ENCODE peak calls at places on chromosomes 11 and 22, in ten cellular contexts. One of them, this sample, is unnamed.

GRCh38 chr11:86292912-86293606 is 9.0 kb upstream of the HIKESHI start:
- DNase-seq in astrocyte of the spinal cord: no peak
- DNase-seq in naive thymus-derived CD8-positive, alpha-beta T cell: no peak
- DNase-seq in caudate nucleus: no peak
- DNase-seq in GM12892: no peak
- DNase-seq in NCI-H1105: no peak
- DNase-seq in breast epithelium: no peak
- DNase-seq in EL: no peak
- DNase-seq in AML-193: no peak
- DNase-seq in MCF 10A: no peak
- DNase-seq in this sample: no peak

GRCh38 chr11:21411114-21411513 is 741.7 kb downstream of the NELL1 start:
- DNase-seq in astrocyte of the spinal cord: no peak
- DNase-seq in naive thymus-derived CD8-positive, alpha-beta T cell: no peak
- DNase-seq in caudate nucleus: no peak
- DNase-seq in GM12892: no peak
- DNase-seq in NCI-H1105: no peak
- DNase-seq in breast epithelium: no peak
- DNase-seq in EL: no peak
- DNase-seq in AML-193: no peak
- DNase-seq in MCF 10A: no peak
- DNase-seq in this sample: no peak

GRCh38 chr11:37657645-37658044 is 1059.6 kb upstream of the RAG2 start:
- DNase-seq in astrocyte of the spinal cord: peak
- DNase-seq in naive thymus-derived CD8-positive, alpha-beta T cell: no peak
- DNase-seq in caudate nucleus: no peak
- DNase-seq in GM12892: no peak
- DNase-seq in NCI-H1105: no peak
- DNase-seq in breast epithelium: no peak
- DNase-seq in EL: peak
- DNase-seq in AML-193: no peak
- DNase-seq in MCF 10A: peak
- DNase-seq in this sample: no peak

GRCh38 chr11:63888170-63889086 is 28.5 kb downstream of the RCOR2 start:
- DNase-seq in astrocyte of the spinal cord: peak
- DNase-seq in naive thymus-derived CD8-positive, alpha-beta T cell: peak
- DNase-seq in caudate nucleus: no peak
- DNase-seq in GM12892: peak
- DNase-seq in NCI-H1105: peak
- DNase-seq in breast epithelium: peak
- DNase-seq in EL: peak
- DNase-seq in AML-193: peak
- DNase-seq in MCF 10A: peak
- DNase-seq in this sample: no peak

GRCh38 chr11:2318707-2319106 is 16.9 kb downstream of the TSPAN32 start:
- DNase-seq in astrocyte of the spinal cord: no peak
- DNase-seq in naive thymus-derived CD8-positive, alpha-beta T cell: no peak
- DNase-seq in caudate nucleus: no peak
- DNase-seq in GM12892: no peak
- DNase-seq in NCI-H1105: no peak
- DNase-seq in breast epithelium: no peak
- DNase-seq in EL: no peak
- DNase-seq in AML-193: no peak
- DNase-seq in MCF 10A: no peak
- DNase-seq in this sample: no peak

GRCh38 chr22:49334976-49335375 is 492.7 kb downstream of the BRD1 start:
- DNase-seq in astrocyte of the spinal cord: no peak
- DNase-seq in naive thymus-derived CD8-positive, alpha-beta T cell: no peak
- DNase-seq in caudate nucleus: no peak
- DNase-seq in GM12892: no peak
- DNase-seq in NCI-H1105: no peak
- DNase-seq in breast epithelium: no peak
- DNase-seq in EL: no peak
- DNase-seq in AML-193: no peak
- DNase-seq in MCF 10A: no peak
- DNase-seq in this sample: no peak

GRCh38 chr11:116862101-116862637 is 24.7 kb upstream of the APOA1 start:
- DNase-seq in astrocyte of the spinal cord: no peak
- DNase-seq in naive thymus-derived CD8-positive, alpha-beta T cell: no peak
- DNase-seq in caudate nucleus: no peak
- DNase-seq in GM12892: no peak
- DNase-seq in NCI-H1105: no peak
- DNase-seq in breast epithelium: no peak
- DNase-seq in EL: no peak
- DNase-seq in AML-193: no peak
- DNase-seq in MCF 10A: no peak
- DNase-seq in this sample: no peak

GRCh38 chr11:84993386-84993785 is 633.8 kb downstream of the DLG2 start:
- DNase-seq in astrocyte of the spinal cord: no peak
- DNase-seq in naive thymus-derived CD8-positive, alpha-beta T cell: no peak
- DNase-seq in caudate nucleus: no peak
- DNase-seq in GM12892: no peak
- DNase-seq in NCI-H1105: no peak
- DNase-seq in breast epithelium: no peak
- DNase-seq in EL: peak
- DNase-seq in AML-193: no peak
- DNase-seq in MCF 10A: no peak
- DNase-seq in this sample: no peak

GRCh38 chr22:50287731-50288130 is 17.6 kb upstream of the MAPK11 start:
- DNase-seq in astrocyte of the spinal cord: no peak
- DNase-seq in naive thymus-derived CD8-positive, alpha-beta T cell: no peak
- DNase-seq in caudate nucleus: no peak
- DNase-seq in GM12892: no peak
- DNase-seq in NCI-H1105: no peak
- DNase-seq in breast epithelium: no peak
- DNase-seq in EL: no peak
- DNase-seq in AML-193: no peak
- DNase-seq in MCF 10A: no peak
- DNase-seq in this sample: no peak

GRCh38 chr11:65915101-65915820 is 3.6 kb downstream of the C11orf68 start:
- DNase-seq in astrocyte of the spinal cord: no peak
- DNase-seq in naive thymus-derived CD8-positive, alpha-beta T cell: no peak
- DNase-seq in caudate nucleus: no peak
- DNase-seq in GM12892: no peak
- DNase-seq in NCI-H1105: no peak
- DNase-seq in breast epithelium: no peak
- DNase-seq in EL: peak
- DNase-seq in AML-193: no peak
- DNase-seq in MCF 10A: peak
- DNase-seq in this sample: no peak

GRCh38 chr11:127471662-127472061 is 471.1 kb upstream of the KIRREL3 start:
- DNase-seq in astrocyte of the spinal cord: no peak
- DNase-seq in naive thymus-derived CD8-positive, alpha-beta T cell: no peak
- DNase-seq in caudate nucleus: no peak
- DNase-seq in GM12892: no peak
- DNase-seq in NCI-H1105: no peak
- DNase-seq in breast epithelium: no peak
- DNase-seq in EL: no peak
- DNase-seq in AML-193: no peak
- DNase-seq in MCF 10A: no peak
- DNase-seq in this sample: no peak

GRCh38 chr11:110991621-110992355 is 253.7 kb upstream of the POU2AF2 start:
- DNase-seq in astrocyte of the spinal cord: peak
- DNase-seq in naive thymus-derived CD8-positive, alpha-beta T cell: no peak
- DNase-seq in caudate nucleus: no peak
- DNase-seq in GM12892: no peak
- DNase-seq in NCI-H1105: no peak
- DNase-seq in breast epithelium: peak
- DNase-seq in EL: no peak
- DNase-seq in AML-193: no peak
- DNase-seq in MCF 10A: peak
- DNase-seq in this sample: no peak

GRCh38 chr22:50581950-50582561 is 593 bp downstream of the CHKB start:
- DNase-seq in astrocyte of the spinal cord: no peak
- DNase-seq in naive thymus-derived CD8-positive, alpha-beta T cell: no peak
- DNase-seq in caudate nucleus: no peak
- DNase-seq in GM12892: no peak
- DNase-seq in NCI-H1105: no peak
- DNase-seq in breast epithelium: no peak
- DNase-seq in EL: peak
- DNase-seq in AML-193: peak
- DNase-seq in MCF 10A: peak
- DNase-seq in this sample: no peak

GRCh38 chr11:119520966-119521365 is 98.0 kb upstream of the THY1 start:
- DNase-seq in astrocyte of the spinal cord: no peak
- DNase-seq in naive thymus-derived CD8-positive, alpha-beta T cell: no peak
- DNase-seq in caudate nucleus: no peak
- DNase-seq in GM12892: no peak
- DNase-seq in NCI-H1105: peak
- DNase-seq in breast epithelium: no peak
- DNase-seq in EL: no peak
- DNase-seq in AML-193: no peak
- DNase-seq in MCF 10A: no peak
- DNase-seq in this sample: no peak

GRCh38 chr11:22192289-22192641 is 620 bp upstream of the ANO5 start:
- DNase-seq in astrocyte of the spinal cord: no peak
- DNase-seq in naive thymus-derived CD8-positive, alpha-beta T cell: no peak
- DNase-seq in caudate nucleus: no peak
- DNase-seq in GM12892: no peak
- DNase-seq in NCI-H1105: peak
- DNase-seq in breast epithelium: no peak
- DNase-seq in EL: no peak
- DNase-seq in AML-193: no peak
- DNase-seq in MCF 10A: no peak
- DNase-seq in this sample: no peak

GRCh38 chr22:43479311-43479710 is 67.5 kb downstream of the MPPED1 start:
- DNase-seq in astrocyte of the spinal cord: no peak
- DNase-seq in naive thymus-derived CD8-positive, alpha-beta T cell: no peak
- DNase-seq in caudate nucleus: no peak
- DNase-seq in GM12892: no peak
- DNase-seq in NCI-H1105: no peak
- DNase-seq in breast epithelium: no peak
- DNase-seq in EL: no peak
- DNase-seq in AML-193: no peak
- DNase-seq in MCF 10A: no peak
- DNase-seq in this sample: no peak

GRCh38 chr11:75244052-75244814 is 3.7 kb downstream of the TPBGL start:
- DNase-seq in astrocyte of the spinal cord: no peak
- DNase-seq in naive thymus-derived CD8-positive, alpha-beta T cell: no peak
- DNase-seq in caudate nucleus: no peak
- DNase-seq in GM12892: no peak
- DNase-seq in NCI-H1105: no peak
- DNase-seq in breast epithelium: no peak
- DNase-seq in EL: no peak
- DNase-seq in AML-193: no peak
- DNase-seq in MCF 10A: no peak
- DNase-seq in this sample: no peak